ENCODE peak calls at places on chromosomes 13 and 19, in nine cellular contexts. R is H9; Q is suprapubic skin; E is CD4-positive, alpha-beta memory T cell; Y is heart left ventricle; A is neuronal stem cell; V is tibial nerve; O is psoas muscle; T is body of pancreas. D is an unnamed sample.

GRCh38 chr19:47402504-47402903 is 16.8 kb downstream of the MEIS3 start:
- DNase-seq in O (no peak), V (no peak), A (no peak), Q (no peak), R (no peak), T (no peak), E (no peak), Y (no peak), D (no peak)

GRCh38 chr19:55441319-55441691 is 1.8 kb downstream of the SHISA7 start:
- DNase-seq in V (no peak), E (no peak), A (no peak), O (no peak), Y (no peak), R (peak), T (no peak), Q (no peak), D (no peak)

GRCh38 chr13:24008679-24009078 is 111.4 kb upstream of the C1QTNF9B start:
- DNase-seq in Q (no peak), V (no peak), T (no peak), R (no peak), E (no peak), A (no peak), O (no peak), Y (no peak), D (no peak)

GRCh38 chr19:18476507-18477041 is 38.6 kb upstream of the ISYNA1 start:
- DNase-seq in E (no peak), V (no peak), A (no peak), Y (no peak), O (no peak), R (no peak), Q (no peak), T (no peak), D (no peak)

GRCh38 chr19:4524808-4525562 is 6.7 kb upstream of the PLIN4 start:
- DNase-seq in R (peak), Q (no peak), O (peak), T (peak), E (peak), Y (peak), A (no peak), V (peak), D (peak)

GRCh38 chr13:95714142-95714832 is 37.3 kb downstream of the DNAJC3 start:
- DNase-seq in Q (no peak), O (no peak), A (no peak), V (no peak), R (no peak), Y (no peak), T (no peak), E (no peak), D (no peak)

GRCh38 chr19:40798223-40798996 is 581 bp upstream of the EGLN2 start:
- DNase-seq in O (peak), V (peak), E (peak), A (peak), Q (peak), Y (peak), R (peak), T (peak), D (peak)

GRCh38 chr13:97757807-97758206 is 195.7 kb upstream of the IPO5 start:
- DNase-seq in E (no peak), Q (no peak), T (peak), V (no peak), R (no peak), Y (peak), A (no peak), O (peak), D (no peak)

GRCh38 chr13:25167775-25168174 is 4.3 kb downstream of the AMER2 start:
- DNase-seq in E (no peak), O (no peak), V (no peak), R (no peak), Y (no peak), Q (no peak), T (no peak), A (no peak), D (no peak)

GRCh38 chr13:49938274-49938673 is 2.1 kb upstream of the SPRYD7 start:
- DNase-seq in R (no peak), O (no peak), V (no peak), Y (no peak), A (no peak), Q (no peak), E (no peak), T (no peak), D (no peak)
- H3K27ac ChIP-seq in R (no peak), O (no peak), V (no peak), Y (no peak), A (no peak), Q (no peak), E (no peak), T (peak), D (peak)

DNA sequence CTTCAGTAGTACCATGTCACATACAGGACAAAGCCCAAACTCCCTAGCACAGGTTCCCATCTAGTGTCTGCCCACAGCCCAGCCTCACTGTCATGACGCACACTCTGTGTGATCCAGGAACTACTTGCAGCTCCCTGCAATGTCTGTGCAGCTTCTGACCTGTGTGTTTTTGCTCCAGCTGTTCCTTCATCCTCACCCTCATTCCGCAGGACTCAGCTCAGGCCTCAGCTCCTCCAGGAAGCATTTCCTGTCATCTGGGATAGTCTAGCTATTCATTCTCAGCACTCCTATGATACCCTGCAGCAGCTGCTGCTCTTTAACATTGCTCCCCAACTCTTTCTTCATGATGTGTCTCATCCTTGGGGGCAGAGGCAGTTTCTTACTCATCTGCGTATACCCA is 56.1 kb downstream of the ENOX1 start:
- DNase-seq in Y (peak), O (no peak), E (no peak), V (no peak), Q (no peak), A (no peak), R (no peak), T (peak), D (no peak)
- H3K27ac ChIP-seq in Y (no peak), O (no peak), E (no peak), V (no peak), Q (no peak), A (no peak), R (no peak), T (no peak), D (no peak)

DNA sequence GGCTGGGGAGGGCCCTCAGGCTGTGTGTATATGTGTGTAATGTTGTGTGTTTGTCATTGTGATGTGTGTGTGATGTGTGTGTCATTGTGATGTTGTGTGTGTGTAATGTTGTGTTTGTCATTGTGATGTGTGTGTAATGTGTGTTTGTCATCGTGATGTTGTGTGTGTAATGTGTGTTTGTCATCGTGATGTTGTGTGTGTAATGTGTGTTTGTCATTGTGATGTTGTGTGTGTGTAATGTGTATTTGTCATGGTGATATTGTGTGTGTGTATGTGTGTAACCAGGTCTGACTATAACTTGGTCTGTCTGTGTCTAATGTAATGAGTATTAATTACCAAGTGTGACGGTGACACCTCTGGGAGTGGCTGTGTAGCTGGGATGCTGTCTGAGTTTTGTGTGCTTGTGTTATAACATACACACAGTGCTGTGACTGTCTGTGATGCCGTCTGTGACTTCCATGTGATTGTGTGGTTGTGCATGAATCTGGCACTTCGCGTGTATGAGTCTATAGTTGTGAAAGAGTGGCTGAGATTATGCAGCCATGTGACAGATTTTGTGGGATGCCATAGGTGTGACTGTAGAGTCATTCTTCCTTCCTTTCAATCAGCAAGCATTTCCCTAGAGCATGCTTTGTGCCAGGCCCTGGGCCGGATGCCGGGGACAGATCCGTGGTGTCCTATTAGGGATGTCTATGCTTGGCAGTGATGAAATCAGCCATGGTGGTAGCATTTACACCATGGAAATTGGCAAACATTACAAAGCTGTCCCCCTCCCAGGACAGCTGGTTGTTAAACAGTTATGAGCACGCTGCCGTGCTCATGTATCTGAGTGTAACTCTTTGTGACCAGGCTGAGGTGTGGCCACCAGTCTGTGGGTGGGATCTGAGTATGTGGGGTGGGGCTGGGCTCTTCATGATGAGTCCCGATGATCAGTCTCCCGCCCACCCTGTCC is 6.4 kb downstream of the TNFSF14 start:
- DNase-seq in Y (no peak), E (no peak), T (no peak), Q (no peak), R (no peak), V (no peak), O (no peak), A (no peak), D (no peak)
- H3K27ac ChIP-seq in Y (no peak), E (peak), T (no peak), Q (no peak), R (no peak), V (no peak), O (no peak), A (no peak), D (no peak)

GRCh38 chr13:113145496-113145895 is 13.0 kb upstream of the PROZ start:
- DNase-seq in Q (no peak), R (peak), T (no peak), O (no peak), E (no peak), Y (no peak), V (no peak), A (no peak), D (no peak)

GRCh38 chr13:113143466-113144254 is 14.8 kb upstream of the PROZ start:
- DNase-seq in O (no peak), R (peak), V (no peak), E (no peak), A (no peak), Y (no peak), Q (no peak), T (no peak), D (no peak)

GRCh38 chr13:113145911-113146598 is 12.4 kb upstream of the PROZ start:
- DNase-seq in E (no peak), O (no peak), Q (no peak), Y (no peak), A (no peak), T (no peak), R (peak), V (no peak), D (no peak)

GRCh38 chr13:113142876-113143275 is 15.6 kb upstream of the PROZ start:
- DNase-seq in T (no peak), A (no peak), R (peak), Q (no peak), V (no peak), O (no peak), E (no peak), Y (no peak), D (peak)

DNA sequence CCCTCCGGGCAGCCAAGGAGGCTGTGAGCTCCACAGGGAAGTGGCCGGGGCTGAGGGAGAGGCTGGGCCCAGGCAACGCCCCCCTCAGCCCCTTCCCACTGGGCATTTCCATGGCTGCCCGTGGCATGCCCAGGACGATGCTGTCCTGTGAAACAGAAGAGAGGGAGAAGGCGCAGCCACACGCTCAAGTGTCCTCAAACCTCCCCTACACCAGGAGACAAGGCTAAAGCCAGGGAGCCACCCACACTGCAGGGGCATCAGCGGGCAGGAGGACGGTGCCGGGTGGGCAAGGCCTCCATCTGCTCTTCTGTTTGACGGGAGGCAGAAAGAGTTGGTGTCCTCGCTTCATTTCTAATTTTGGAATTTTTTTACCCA is 14.2 kb upstream of the PROZ start:
- DNase-seq in V (no peak), Q (no peak), Y (no peak), A (no peak), T (no peak), R (no peak), O (no peak), E (no peak), D (no peak)
- H3K27ac ChIP-seq in V (no peak), Q (no peak), Y (no peak), A (no peak), T (no peak), R (no peak), O (no peak), E (no peak), D (no peak)

GRCh38 chr13:107133950-107134349 is 566.0 kb upstream of the ARGLU1 start:
- DNase-seq in Y (no peak), E (no peak), A (no peak), Q (no peak), R (no peak), O (no peak), T (no peak), V (no peak), D (no peak)

GRCh38 chr13:107124730-107125129 is 556.8 kb upstream of the ARGLU1 start:
- DNase-seq in Q (no peak), V (no peak), Y (no peak), A (no peak), R (no peak), T (no peak), E (no peak), O (no peak), D (no peak)

DNA sequence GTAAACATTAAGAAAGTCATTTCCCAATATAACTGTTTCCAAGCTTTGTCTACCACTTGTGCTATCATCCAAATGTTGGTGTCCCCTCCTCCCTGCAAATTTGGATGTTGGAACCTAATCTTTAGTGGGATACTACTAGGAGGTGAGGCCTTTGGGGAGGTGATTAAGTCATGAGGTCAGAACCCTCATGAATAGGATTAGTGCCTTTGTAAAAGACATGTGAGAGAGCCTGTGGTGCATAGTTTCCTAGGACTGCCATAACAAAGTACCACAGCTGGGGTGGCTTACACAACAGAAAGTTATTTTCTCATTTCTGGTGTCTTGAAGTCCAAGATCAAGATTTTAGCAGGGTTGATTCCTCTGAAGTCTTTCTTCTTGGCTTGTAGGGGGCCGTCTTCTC is 562.6 kb upstream of the ARGLU1 start:
- DNase-seq in Q (no peak), A (no peak), O (no peak), T (no peak), E (no peak), R (no peak), V (no peak), Y (no peak), D (no peak)
- H3K27ac ChIP-seq in Q (no peak), A (no peak), O (no peak), T (no peak), E (no peak), R (no peak), V (no peak), Y (no peak), D (no peak)

GRCh38 chr13:44302948-44303575 is 70.6 kb upstream of the SERP2 start:
- DNase-seq in A (no peak), T (no peak), Y (no peak), E (no peak), Q (no peak), V (no peak), O (no peak), R (no peak), D (no peak)
- H3K27ac ChIP-seq in A (no peak), T (no peak), Y (peak), E (no peak), Q (no peak), V (peak), O (peak), R (no peak), D (no peak)

GRCh38 chr19:49017666-49018351 is 918 bp upstream of the LHB start:
- DNase-seq in Q (no peak), O (peak), E (peak), V (no peak), Y (peak), T (peak), A (no peak), R (peak), D (peak)
- H3K27ac ChIP-seq in Q (no peak), O (no peak), E (peak), V (no peak), Y (peak), T (no peak), A (no peak), R (no peak), D (no peak)